ENCODE peak calls at places on chromosomes 7 and 10, in nine cellular contexts. Z, P, H, Y, U, G, A, T and S are unnamed samples.

GRCh38 chr7:73901823-73902597 is 41.1 kb downstream of the TMEM270 start:
- DNase-seq in H (no peak), Y (no peak), A (no peak), T (no peak), G (no peak), Z (no peak), P (no peak), U (no peak), S (no peak)

GRCh38 chr7:110090113-110090820 is 1000.7 kb upstream of the LRRN3 start:
- DNase-seq in G (no peak), U (no peak), H (peak), Y (no peak), A (no peak), P (no peak), T (no peak), Z (peak), S (no peak)

GRCh38 chr7:36381056-36381455 is 8.6 kb upstream of the ANLN start:
- DNase-seq in G (no peak), Z (no peak), Y (no peak), T (no peak), H (no peak), U (no peak), P (no peak), A (no peak), S (no peak)

GRCh38 chr7:155590215-155591023 is 44.1 kb upstream of the CNPY1 start:
- DNase-seq in G (no peak), U (no peak), T (no peak), P (no peak), H (peak), A (peak), Y (no peak), Z (peak), S (no peak)

GRCh38 chr10:115861864-115862263 is 411.1 kb downstream of the GFRA1 start:
- DNase-seq in Z (peak), H (no peak), G (no peak), T (peak), U (no peak), A (no peak), Y (no peak), P (no peak), S (no peak)

GRCh38 chr10:130339091-130339490 is 202.9 kb downstream of the GLRX3 start:
- DNase-seq in Z (no peak), T (no peak), A (no peak), U (no peak), H (no peak), Y (no peak), P (peak), G (no peak), S (no peak)

GRCh38 chr10:92720306-92721165 is 30.8 kb downstream of the HHEX start:
- DNase-seq in A (no peak), Z (no peak), H (peak), P (no peak), G (no peak), Y (no peak), T (no peak), U (no peak), S (no peak)

GRCh38 chr7:44375236-44375699 is 49.9 kb upstream of the CAMK2B start:
- DNase-seq in U (no peak), Z (no peak), Y (no peak), T (no peak), P (peak), A (no peak), G (no peak), H (no peak), S (no peak)

GRCh38 chr7:27095050-27095896 is 527 bp downstream of the HOXA1 start:
- DNase-seq in U (no peak), Z (no peak), A (no peak), G (no peak), T (no peak), H (peak), Y (no peak), P (no peak), S (no peak)

GRCh38 chr7:73742338-73742752 is 3.7 kb upstream of the ABHD11 start:
- DNase-seq in T (no peak), P (no peak), Y (no peak), H (no peak), U (peak), Z (no peak), G (no peak), A (no peak), S (no peak)

GRCh38 chr10:113273877-113274829 is 278.7 kb upstream of the HABP2 start:
- DNase-seq in Y (no peak), T (no peak), A (no peak), G (no peak), P (no peak), U (no peak), Z (peak), H (no peak), S (no peak)

DNA sequence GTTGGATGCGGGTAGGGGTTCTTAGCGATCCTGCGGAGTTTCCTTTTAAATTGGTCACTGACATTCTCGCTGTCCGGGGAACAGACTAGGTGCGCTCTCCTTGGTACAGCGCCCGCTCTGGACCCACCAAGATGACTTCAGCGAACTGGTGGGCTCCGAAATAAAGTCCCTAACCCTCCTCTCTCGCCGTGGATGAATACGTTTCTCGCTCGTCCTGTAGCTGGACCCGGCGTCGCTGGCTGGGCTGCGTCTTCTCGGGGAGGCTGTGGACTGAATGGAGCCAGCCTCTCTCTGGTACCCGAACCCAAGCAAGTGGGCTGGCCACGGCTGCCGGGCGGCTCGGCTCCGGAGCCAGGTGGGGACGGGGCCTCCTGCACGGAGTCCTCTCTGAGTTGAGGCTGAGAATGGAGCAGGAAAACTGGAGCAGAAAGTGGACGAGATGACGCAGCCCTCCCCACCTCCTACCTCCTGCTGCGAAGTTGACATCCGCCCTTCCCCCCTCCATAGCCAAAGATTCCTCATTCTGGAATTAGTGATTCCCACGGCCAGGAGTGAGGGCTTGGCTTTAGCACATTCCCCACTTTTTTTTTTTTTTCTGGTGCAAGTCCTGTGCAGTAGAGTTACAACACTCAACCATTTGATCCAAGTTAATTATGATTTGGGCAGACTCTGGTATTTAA is 1.5 kb downstream of the UNC5B start:
- DNase-seq in P (no peak), H (no peak), G (peak), U (peak), Z (peak), T (no peak), A (peak), Y (no peak), S (no peak)
- H3K27ac ChIP-seq in P (no peak), H (no peak), G (no peak), U (no peak), Z (peak), T (peak), A (peak), Y (peak), S (no peak)

GRCh38 chr7:50663396-50664102 is 98.3 kb upstream of the DDC start:
- DNase-seq in U (no peak), A (no peak), H (no peak), Y (no peak), Z (no peak), P (no peak), G (no peak), T (peak), S (no peak)

GRCh38 chr7:50662996-50663395 is 97.8 kb upstream of the DDC start:
- DNase-seq in Z (no peak), P (no peak), H (no peak), Y (no peak), A (no peak), T (no peak), U (no peak), G (no peak), S (no peak)

GRCh38 chr7:50664937-50665336 is 99.7 kb upstream of the DDC start:
- DNase-seq in G (no peak), A (no peak), P (no peak), H (no peak), U (no peak), Y (no peak), T (no peak), Z (no peak), S (no peak)

GRCh38 chr7:50665403-50666123 is 100.4 kb upstream of the DDC start:
- DNase-seq in G (no peak), U (no peak), H (no peak), A (no peak), T (no peak), P (no peak), Z (peak), Y (no peak), S (no peak)

DNA sequence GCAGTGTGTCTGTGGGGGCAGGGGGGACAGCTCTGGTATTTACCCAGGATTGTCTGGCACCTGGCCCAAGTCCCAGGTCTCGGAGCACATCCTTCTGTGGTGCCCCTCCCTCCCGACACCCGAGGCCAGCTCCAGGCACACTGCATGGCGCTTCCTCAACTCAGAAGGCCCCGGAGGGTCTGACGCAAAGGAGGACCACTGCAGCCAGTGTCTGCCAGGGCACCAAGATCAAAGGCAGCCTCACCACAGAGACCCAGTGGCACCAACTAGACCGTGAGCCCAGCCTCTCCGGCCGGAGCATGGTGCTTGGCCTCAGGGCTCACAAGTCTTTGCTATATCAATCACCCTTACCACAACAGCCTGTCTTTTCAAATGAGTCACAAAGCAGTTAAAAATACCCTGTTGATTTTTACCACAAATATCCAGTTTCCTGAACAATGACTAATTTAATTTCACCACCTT is 99.3 kb upstream of the DDC start:
- DNase-seq in G (no peak), Z (peak), U (no peak), Y (no peak), P (no peak), T (peak), A (no peak), H (no peak), S (no peak)
- H3K27ac ChIP-seq in G (no peak), Z (no peak), U (no peak), Y (peak), P (no peak), T (peak), A (no peak), H (no peak), S (no peak)

GRCh38 chr10:43971306-43971705 is 322.6 kb upstream of the ZNF32 start:
- DNase-seq in G (no peak), H (no peak), P (no peak), Z (no peak), U (no peak), A (no peak), Y (no peak), T (no peak), S (no peak)

GRCh38 chr10:43971981-43972380 is 323.3 kb upstream of the ZNF32 start:
- DNase-seq in H (no peak), Z (no peak), T (no peak), U (no peak), A (no peak), G (no peak), P (no peak), Y (no peak), S (no peak)

GRCh38 chr10:43970747-43971146 is 322.1 kb upstream of the ZNF32 start:
- DNase-seq in A (no peak), U (no peak), Z (no peak), Y (no peak), T (no peak), P (no peak), H (no peak), G (no peak), S (no peak)

GRCh38 chr10:43976292-43976691 is 327.6 kb upstream of the ZNF32 start:
- DNase-seq in G (no peak), A (no peak), Z (no peak), U (no peak), H (no peak), T (no peak), Y (no peak), P (no peak), S (no peak)

DNA sequence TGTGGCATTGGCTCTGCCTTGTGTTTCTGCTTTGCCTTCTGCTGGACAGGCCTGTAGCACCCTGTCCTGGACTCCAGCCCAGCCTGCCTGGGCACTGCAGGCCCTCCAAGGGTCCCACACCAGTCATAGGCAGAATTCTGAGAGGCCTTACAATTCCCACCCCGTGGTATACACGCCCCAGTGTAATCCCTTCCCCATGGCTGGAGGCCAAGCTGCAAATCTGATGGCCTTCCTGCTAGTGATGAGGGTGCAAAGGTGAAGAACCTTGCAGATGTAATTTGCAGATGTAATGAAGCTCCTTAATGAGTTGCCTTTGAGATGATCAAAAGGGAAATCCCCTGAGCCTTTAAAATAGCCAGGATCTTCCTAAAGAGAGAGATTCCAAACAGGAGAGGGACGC is 325.1 kb upstream of the ZNF32 start:
- DNase-seq in U (no peak), G (no peak), Z (no peak), H (no peak), P (no peak), Y (no peak), T (no peak), A (no peak), S (no peak)
- H3K27ac ChIP-seq in U (no peak), G (no peak), Z (no peak), H (no peak), P (no peak), Y (no peak), T (no peak), A (no peak), S (no peak)

GRCh38 chr10:126921162-126921561 is 15.9 kb downstream of the DOCK1 start:
- DNase-seq in A (no peak), U (no peak), Y (no peak), P (no peak), T (no peak), H (no peak), G (no peak), Z (no peak), S (no peak)

GRCh38 chr10:126919426-126919825 is 14.2 kb downstream of the DOCK1 start:
- DNase-seq in Y (no peak), Z (no peak), U (no peak), G (no peak), P (no peak), T (no peak), H (no peak), A (no peak), S (no peak)

GRCh38 chr10:126914561-126914960 is 9.3 kb downstream of the DOCK1 start:
- DNase-seq in H (no peak), T (no peak), A (no peak), Z (no peak), G (no peak), U (no peak), P (no peak), Y (no peak), S (no peak)

GRCh38 chr10:126917375-126917774 is 12.1 kb downstream of the DOCK1 start:
- DNase-seq in A (no peak), Z (no peak), P (no peak), H (no peak), T (no peak), G (no peak), Y (no peak), U (no peak), S (no peak)

DNA sequence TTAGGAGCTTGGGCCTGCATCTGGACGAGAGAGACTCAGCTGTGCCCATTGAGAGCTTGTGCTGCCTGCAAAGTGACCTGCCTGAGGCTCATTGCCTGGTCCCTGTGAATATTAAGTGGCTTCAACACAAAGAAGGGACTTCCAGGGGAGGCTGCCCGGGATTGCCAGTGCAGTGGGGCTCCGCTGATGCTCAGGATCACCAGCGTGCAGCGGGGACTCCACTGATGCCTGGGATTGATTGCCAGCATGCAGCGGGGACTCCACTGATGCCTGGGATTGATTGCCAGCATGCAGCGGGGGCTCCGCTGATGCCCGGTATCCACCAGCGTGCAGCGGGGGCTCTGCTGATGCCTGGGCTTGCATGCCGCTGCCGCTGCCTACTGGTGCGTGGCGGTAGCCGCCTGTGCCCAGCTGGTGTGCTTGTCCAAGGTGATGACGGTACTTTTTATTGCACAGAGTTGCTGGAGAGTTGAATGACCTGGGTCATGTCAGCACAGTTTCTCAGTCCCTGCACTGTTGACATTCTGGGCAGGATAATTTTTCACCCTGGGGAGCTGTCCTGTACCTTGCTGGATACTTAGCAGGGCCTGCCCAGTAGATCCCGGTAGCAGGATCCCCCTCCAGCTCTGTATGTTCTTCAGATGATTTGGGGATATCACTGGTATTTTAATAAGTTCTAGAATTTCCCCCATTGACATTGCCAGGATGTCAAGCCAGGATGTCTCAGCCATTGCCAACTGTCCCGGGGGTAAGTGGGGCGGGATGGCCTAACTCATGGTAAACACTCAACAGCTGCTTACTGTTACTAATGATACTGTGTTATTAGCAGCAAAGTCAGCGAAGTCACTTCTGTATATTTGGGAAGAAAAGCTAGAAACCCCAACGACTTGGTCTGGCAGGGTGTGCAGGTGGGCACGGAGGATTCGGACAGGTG is 13.0 kb downstream of the DOCK1 start:
- DNase-seq in A (no peak), Y (no peak), G (no peak), U (no peak), T (no peak), H (no peak), P (no peak), Z (no peak), S (no peak)
- H3K27ac ChIP-seq in A (no peak), Y (no peak), G (no peak), U (no peak), T (no peak), H (no peak), P (no peak), Z (no peak), S (no peak)